ENCODE peak calls at places on chromosomes 6 and 20, in seven cellular contexts. One of them, this sample, is unnamed.

GRCh38 chr20:2163757-2164156 is 62.1 kb downstream of the STK35 start:
- DNase-seq in K562: no peak
- DNase-seq in left ventricle myocardium inferior: no peak
- DNase-seq in cardiac muscle cell: no peak
- DNase-seq in lung: no peak
- DNase-seq in Peyer's patch: no peak
- DNase-seq in AG09309: no peak
- DNase-seq in this sample: no peak

GRCh38 chr6:65569505-65569904 is 137.5 kb downstream of the EYS start:
- DNase-seq in K562: no peak
- DNase-seq in AG09309: no peak
- DNase-seq in left ventricle myocardium inferior: no peak
- DNase-seq in lung: no peak
- DNase-seq in Peyer's patch: no peak
- DNase-seq in cardiac muscle cell: no peak
- DNase-seq in this sample: no peak

GRCh38 chr6:116971959-116972358 is 94.9 kb downstream of the RFX6 start:
- DNase-seq in lung: no peak
- DNase-seq in cardiac muscle cell: peak
- DNase-seq in K562: peak
- DNase-seq in left ventricle myocardium inferior: no peak
- DNase-seq in AG09309: peak
- DNase-seq in Peyer's patch: no peak
- DNase-seq in this sample: no peak

GRCh38 chr6:122845916-122846632 is 57.0 kb downstream of the SMPDL3A start:
- DNase-seq in K562: no peak
- DNase-seq in lung: no peak
- DNase-seq in left ventricle myocardium inferior: no peak
- DNase-seq in cardiac muscle cell: peak
- DNase-seq in Peyer's patch: no peak
- DNase-seq in AG09309: no peak
- DNase-seq in this sample: no peak

GRCh38 chr20:19269737-19270325 is 57.4 kb downstream of the SLC24A3 start:
- DNase-seq in left ventricle myocardium inferior: no peak
- DNase-seq in lung: no peak
- DNase-seq in AG09309: peak
- DNase-seq in cardiac muscle cell: no peak
- DNase-seq in K562: no peak
- DNase-seq in Peyer's patch: no peak
- DNase-seq in this sample: no peak

GRCh38 chr6:156379392-156379910 is 397.7 kb upstream of the ARID1B start:
- DNase-seq in lung: no peak
- DNase-seq in K562: no peak
- DNase-seq in left ventricle myocardium inferior: no peak
- DNase-seq in AG09309: no peak
- DNase-seq in cardiac muscle cell: no peak
- DNase-seq in Peyer's patch: no peak
- DNase-seq in this sample: no peak

GRCh38 chr6:167893416-167893815 is 66.7 kb downstream of the AFDN start:
- DNase-seq in Peyer's patch: no peak
- DNase-seq in K562: no peak
- DNase-seq in AG09309: no peak
- DNase-seq in left ventricle myocardium inferior: no peak
- DNase-seq in cardiac muscle cell: no peak
- DNase-seq in lung: no peak
- DNase-seq in this sample: no peak

GRCh38 chr20:34281177-34281576 is 22.0 kb downstream of the AHCY start:
- DNase-seq in K562: no peak
- DNase-seq in left ventricle myocardium inferior: no peak
- DNase-seq in cardiac muscle cell: no peak
- DNase-seq in lung: no peak
- DNase-seq in Peyer's patch: no peak
- DNase-seq in AG09309: no peak
- DNase-seq in this sample: no peak

GRCh38 chr6:131756039-131756438 is 45.2 kb upstream of the CTAGE9 start:
- DNase-seq in lung: no peak
- DNase-seq in Peyer's patch: no peak
- DNase-seq in AG09309: peak
- DNase-seq in K562: no peak
- DNase-seq in cardiac muscle cell: no peak
- DNase-seq in left ventricle myocardium inferior: no peak
- DNase-seq in this sample: no peak

GRCh38 chr6:42745083-42745637 is 743 bp downstream of the TBCC start:
- DNase-seq in cardiac muscle cell: peak
- DNase-seq in AG09309: no peak
- DNase-seq in lung: peak
- DNase-seq in Peyer's patch: no peak
- DNase-seq in K562: peak
- DNase-seq in left ventricle myocardium inferior: no peak
- DNase-seq in this sample: no peak

GRCh38 chr6:46255528-46255927 is 84.7 kb upstream of the ENPP5 start:
- DNase-seq in left ventricle myocardium inferior: no peak
- DNase-seq in lung: no peak
- DNase-seq in cardiac muscle cell: no peak
- DNase-seq in K562: no peak
- DNase-seq in AG09309: no peak
- DNase-seq in Peyer's patch: no peak
- DNase-seq in this sample: no peak

GRCh38 chr6:141550471-141550870 is 582.3 kb upstream of the GJE1 start:
- DNase-seq in Peyer's patch: no peak
- DNase-seq in lung: no peak
- DNase-seq in K562: no peak
- DNase-seq in AG09309: no peak
- DNase-seq in left ventricle myocardium inferior: no peak
- DNase-seq in cardiac muscle cell: no peak
- DNase-seq in this sample: no peak

GRCh38 chr6:17653198-17653881 is 53.2 kb downstream of the FAM8A1 start:
- DNase-seq in lung: no peak
- DNase-seq in cardiac muscle cell: no peak
- DNase-seq in left ventricle myocardium inferior: no peak
- DNase-seq in K562: no peak
- DNase-seq in AG09309: no peak
- DNase-seq in Peyer's patch: no peak
- DNase-seq in this sample: no peak

GRCh38 chr20:62496525-62497218 is 20.9 kb upstream of the GATA5 start:
- DNase-seq in cardiac muscle cell: no peak
- DNase-seq in AG09309: no peak
- DNase-seq in lung: no peak
- DNase-seq in K562: peak
- DNase-seq in left ventricle myocardium inferior: no peak
- DNase-seq in Peyer's patch: no peak
- DNase-seq in this sample: no peak

GRCh38 chr20:57652865-57653545 is 32.8 kb upstream of the ZBP1 start:
- DNase-seq in lung: no peak
- DNase-seq in Peyer's patch: no peak
- DNase-seq in AG09309: no peak
- DNase-seq in K562: no peak
- DNase-seq in left ventricle myocardium inferior: no peak
- DNase-seq in cardiac muscle cell: no peak
- DNase-seq in this sample: peak

GRCh38 chr6:17004269-17004668 is 97.6 kb upstream of the STMND1 start:
- DNase-seq in lung: no peak
- DNase-seq in cardiac muscle cell: peak
- DNase-seq in Peyer's patch: no peak
- DNase-seq in left ventricle myocardium inferior: no peak
- DNase-seq in AG09309: peak
- DNase-seq in K562: no peak
- DNase-seq in this sample: no peak

GRCh38 chr6:81978230-81978629 is 225.7 kb upstream of the TENT5A start:
- DNase-seq in AG09309: no peak
- DNase-seq in cardiac muscle cell: no peak
- DNase-seq in K562: no peak
- DNase-seq in lung: no peak
- DNase-seq in Peyer's patch: no peak
- DNase-seq in left ventricle myocardium inferior: no peak
- DNase-seq in this sample: no peak

GRCh38 chr6:166955121-166955864 is 1.1 kb downstream of the RNASET2 start:
- DNase-seq in K562: no peak
- DNase-seq in lung: peak
- DNase-seq in AG09309: no peak
- DNase-seq in Peyer's patch: no peak
- DNase-seq in left ventricle myocardium inferior: peak
- DNase-seq in cardiac muscle cell: no peak
- DNase-seq in this sample: no peak

GRCh38 chr6:126027601-126028000 is 41.3 kb downstream of the TRMT11 start:
- DNase-seq in Peyer's patch: no peak
- DNase-seq in lung: no peak
- DNase-seq in left ventricle myocardium inferior: no peak
- DNase-seq in AG09309: no peak
- DNase-seq in cardiac muscle cell: peak
- DNase-seq in K562: no peak
- DNase-seq in this sample: no peak

GRCh38 chr20:33796263-33796906 is 14.8 kb upstream of the CHMP4B start:
- DNase-seq in Peyer's patch: peak
- DNase-seq in left ventricle myocardium inferior: no peak
- DNase-seq in lung: peak
- DNase-seq in K562: no peak
- DNase-seq in AG09309: no peak
- DNase-seq in cardiac muscle cell: no peak
- DNase-seq in this sample: no peak

GRCh38 chr6:42339991-42340401 is 111.7 kb downstream of the TRERF1 start:
- DNase-seq in K562: no peak
- DNase-seq in cardiac muscle cell: no peak
- DNase-seq in AG09309: no peak
- DNase-seq in left ventricle myocardium inferior: no peak
- DNase-seq in lung: no peak
- DNase-seq in Peyer's patch: no peak
- DNase-seq in this sample: no peak

DNA sequence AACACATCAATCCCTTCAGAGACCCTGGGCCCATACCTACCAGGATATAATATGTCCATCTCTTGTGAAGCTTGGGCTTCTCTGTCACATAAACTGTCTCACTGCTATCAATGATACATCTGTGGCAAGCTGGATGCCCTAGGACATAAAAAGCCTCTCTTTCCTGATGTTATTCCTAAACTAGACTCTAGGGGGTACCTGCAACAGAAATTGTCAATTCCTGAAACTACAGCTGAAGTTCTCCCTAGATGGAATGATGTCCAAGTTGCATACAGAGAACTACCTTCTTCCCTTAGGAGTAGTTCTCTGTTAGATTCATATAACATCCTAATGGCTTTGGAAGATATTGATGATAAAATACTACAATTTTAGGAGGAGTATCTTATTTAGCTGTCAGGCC is 35.8 kb downstream of the TBX18 start:
- DNase-seq in Peyer's patch: no peak
- DNase-seq in K562: peak
- DNase-seq in left ventricle myocardium inferior: no peak
- DNase-seq in AG09309: no peak
- DNase-seq in cardiac muscle cell: peak
- DNase-seq in lung: no peak
- DNase-seq in this sample: no peak
- TF ChIP-seq CTCF in Peyer's patch: no peak
- TF ChIP-seq CTCF in K562: peak
- TF ChIP-seq CTCF in left ventricle myocardium inferior: no peak
- TF ChIP-seq CTCF in AG09309: peak
- TF ChIP-seq CTCF in cardiac muscle cell: peak
- TF ChIP-seq CTCF in lung: no peak
- TF ChIP-seq CTCF in this sample: peak

GRCh38 chr6:159953091-159953581 is 15.7 kb upstream of the IGF2R start:
- DNase-seq in Peyer's patch: no peak
- DNase-seq in lung: peak
- DNase-seq in cardiac muscle cell: peak
- DNase-seq in left ventricle myocardium inferior: peak
- DNase-seq in K562: no peak
- DNase-seq in AG09309: peak
- DNase-seq in this sample: no peak

GRCh38 chr6:159952289-159953005 is 16.4 kb upstream of the IGF2R start:
- DNase-seq in Peyer's patch: no peak
- DNase-seq in cardiac muscle cell: no peak
- DNase-seq in K562: no peak
- DNase-seq in AG09309: no peak
- DNase-seq in left ventricle myocardium inferior: no peak
- DNase-seq in lung: peak
- DNase-seq in this sample: no peak

GRCh38 chr6:159948199-159948598 is 20.7 kb upstream of the IGF2R start:
- DNase-seq in K562: no peak
- DNase-seq in left ventricle myocardium inferior: no peak
- DNase-seq in cardiac muscle cell: no peak
- DNase-seq in lung: no peak
- DNase-seq in Peyer's patch: no peak
- DNase-seq in AG09309: no peak
- DNase-seq in this sample: no peak

GRCh38 chr6:159955945-159956361 is 12.9 kb upstream of the IGF2R start:
- DNase-seq in K562: no peak
- DNase-seq in lung: no peak
- DNase-seq in Peyer's patch: no peak
- DNase-seq in AG09309: no peak
- DNase-seq in cardiac muscle cell: no peak
- DNase-seq in left ventricle myocardium inferior: no peak
- DNase-seq in this sample: no peak

GRCh38 chr6:159951772-159952171 is 17.1 kb upstream of the IGF2R start:
- DNase-seq in K562: no peak
- DNase-seq in AG09309: no peak
- DNase-seq in lung: no peak
- DNase-seq in cardiac muscle cell: peak
- DNase-seq in left ventricle myocardium inferior: no peak
- DNase-seq in Peyer's patch: no peak
- DNase-seq in this sample: no peak
- TF ChIP-seq CTCF in K562: no peak
- TF ChIP-seq CTCF in AG09309: no peak
- TF ChIP-seq CTCF in lung: no peak
- TF ChIP-seq CTCF in cardiac muscle cell: no peak
- TF ChIP-seq CTCF in left ventricle myocardium inferior: no peak
- TF ChIP-seq CTCF in Peyer's patch: no peak
- TF ChIP-seq CTCF in this sample: no peak

GRCh38 chr6:30685157-30685976 is 1.1 kb downstream of the PPP1R18 start:
- DNase-seq in K562: no peak
- DNase-seq in Peyer's patch: no peak
- DNase-seq in left ventricle myocardium inferior: no peak
- DNase-seq in lung: no peak
- DNase-seq in cardiac muscle cell: no peak
- DNase-seq in AG09309: no peak
- DNase-seq in this sample: no peak
- TF ChIP-seq CTCF in K562: peak
- TF ChIP-seq CTCF in Peyer's patch: no peak
- TF ChIP-seq CTCF in left ventricle myocardium inferior: no peak
- TF ChIP-seq CTCF in lung: no peak
- TF ChIP-seq CTCF in cardiac muscle cell: peak
- TF ChIP-seq CTCF in AG09309: peak
- TF ChIP-seq CTCF in this sample: no peak

DNA sequence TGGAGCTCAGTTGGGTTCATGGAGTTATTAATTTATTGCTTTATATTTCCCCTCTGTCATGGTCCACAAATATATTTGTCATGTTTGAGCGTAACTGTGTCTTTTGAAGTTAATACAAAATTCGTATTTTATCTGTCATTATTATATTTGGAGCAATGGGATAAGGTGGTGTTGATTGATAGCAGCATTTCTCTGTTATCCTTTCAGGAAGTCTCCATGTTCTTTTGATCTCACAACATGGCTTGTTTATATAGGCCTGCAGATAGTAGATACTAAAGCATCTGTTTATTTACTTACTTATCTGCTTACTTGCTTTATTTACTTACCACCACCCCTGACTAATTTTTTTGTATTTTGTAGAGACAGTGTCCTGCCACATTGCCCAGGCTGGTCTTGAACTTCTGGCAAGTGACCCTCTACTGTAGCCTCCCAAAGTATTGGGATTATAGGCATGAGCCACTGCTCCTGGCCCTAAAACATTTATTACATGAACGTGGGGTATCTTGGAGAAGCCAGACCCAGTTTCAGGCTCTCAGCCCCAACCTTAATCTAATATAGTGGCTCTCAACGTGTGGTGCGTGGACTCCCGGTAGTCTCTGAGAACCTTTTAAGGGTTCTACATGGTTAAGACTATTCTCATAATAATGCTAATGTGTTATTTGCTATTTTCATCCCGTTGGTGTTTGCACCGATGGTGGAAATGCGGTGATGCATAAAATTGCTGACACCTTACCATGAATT is 104.2 kb downstream of the NCOA3 start:
- DNase-seq in AG09309: no peak
- DNase-seq in lung: no peak
- DNase-seq in cardiac muscle cell: no peak
- DNase-seq in left ventricle myocardium inferior: no peak
- DNase-seq in Peyer's patch: no peak
- DNase-seq in K562: peak
- DNase-seq in this sample: no peak
- TF ChIP-seq CTCF in AG09309: no peak
- TF ChIP-seq CTCF in lung: no peak
- TF ChIP-seq CTCF in cardiac muscle cell: no peak
- TF ChIP-seq CTCF in left ventricle myocardium inferior: no peak
- TF ChIP-seq CTCF in Peyer's patch: no peak
- TF ChIP-seq CTCF in K562: no peak
- TF ChIP-seq CTCF in this sample: no peak

This sample was measured in osteocyte.